ENCODE peak calls at places on chromosomes 2 and 18, in ten cellular contexts. E is HCT116, Q is transverse colon, N is GM12878, X is Panc1, K is GM23338, A is suprapubic skin, Y is stomach, U is HepG2, O is spleen. H is an unnamed sample.
A peak's percentile ranks its signal among the peaks of the same experiment; 100 is the strongest.

GRCh38 chr2:222797308-222797707 is 63.5 kb upstream of the ACSL3 start:
- DNase-seq in E (no peak), O (no peak), K (peak; percentile 60), U (peak; percentile 74), Y (no peak), A (no peak), Q (no peak), X (no peak), N (no peak), H (no peak)

GRCh38 chr2:176614049-176614448 is 344.8 kb downstream of the MTX2 start:
- DNase-seq in N (no peak), X (no peak), K (peak; percentile 15), U (no peak), Y (no peak), E (no peak), O (no peak), A (no peak), Q (no peak), H (no peak)

GRCh38 chr2:135662088-135662487 is 79.6 kb upstream of the UBXN4 start:
- DNase-seq in Q (no peak), O (no peak), A (no peak), N (no peak), K (no peak), E (no peak), X (no peak), Y (no peak), U (no peak), H (no peak)

GRCh38 chr2:238916875-238917590 is 69.1 kb downstream of the TWIST2 start:
- DNase-seq in N (no peak), U (no peak), A (peak; percentile 69), X (no peak), Q (no peak), K (no peak), O (peak; percentile 67), E (no peak), Y (no peak), H (no peak)

GRCh38 chr18:24656571-24656971 is 196.1 kb downstream of the HRH4 start:
- DNase-seq in N (no peak), A (no peak), E (no peak), Q (no peak), O (no peak), X (no peak), Y (no peak), U (no peak), K (no peak), H (no peak)

GRCh38 chr18:59509477-59510173 is 150.6 kb upstream of the LMAN1 start:
- DNase-seq in K (no peak), Q (peak; percentile 18), N (no peak), Y (no peak), O (no peak), X (no peak), E (no peak), U (no peak), A (no peak), H (no peak)

GRCh38 chr2:141595531-141595930 is 535.3 kb downstream of the LRP1B start:
- DNase-seq in N (no peak), Q (no peak), A (no peak), E (no peak), K (no peak), O (no peak), X (no peak), U (no peak), Y (no peak), H (no peak)

GRCh38 chr2:161422812-161423211 is 6.7 kb downstream of the TBR1 start:
- DNase-seq in U (no peak), O (no peak), N (no peak), E (no peak), Q (no peak), K (peak; percentile 31), Y (no peak), X (no peak), A (no peak), H (no peak)

GRCh38 chr2:226464380-226464779 is 335.2 kb downstream of the IRS1 start:
- DNase-seq in K (no peak), O (no peak), E (no peak), A (no peak), X (no peak), U (no peak), Q (no peak), Y (no peak), N (no peak), H (no peak)

GRCh38 chr18:55290898-55291297 is 297.1 kb downstream of the TCF4 start:
- DNase-seq in A (no peak), Q (no peak), O (no peak), Y (no peak), E (no peak), U (no peak), N (no peak), K (no peak), X (no peak), H (no peak)

GRCh38 chr2:196758474-196759377 is 40.8 kb downstream of the GTF3C3 start:
- DNase-seq in N (no peak), K (no peak), X (no peak), U (no peak), Y (no peak), E (no peak), O (no peak), A (no peak), Q (no peak), H (no peak)

GRCh38 chr2:70931376-70932000 is 4.2 kb upstream of the ATP6V1B1 start:
- DNase-seq in X (no peak), N (no peak), E (no peak), U (no peak), Y (no peak), O (no peak), Q (no peak), A (no peak), K (peak; percentile 56), H (no peak)

GRCh38 chr2:105384861-105385260 is 14.0 kb downstream of the FHL2 start:
- DNase-seq in U (no peak), A (no peak), K (no peak), X (no peak), N (no peak), E (no peak), O (no peak), Q (no peak), Y (no peak), H (no peak)

GRCh38 chr18:40867452-40867851 is 1087.6 kb upstream of the PIK3C3 start:
- DNase-seq in E (no peak), X (no peak), Y (no peak), A (no peak), O (no peak), K (no peak), Q (no peak), U (no peak), N (no peak), H (no peak)

GRCh38 chr2:159712929-159713575 is 746 bp downstream of the MARCHF7 start:
- DNase-seq in U (peak; percentile 9), E (no peak), O (no peak), K (peak; percentile 27), N (no peak), X (no peak), Q (no peak), A (no peak), Y (no peak), H (no peak)

GRCh38 chr2:228407821-228408220 is 226.3 kb upstream of the SPHKAP start:
- DNase-seq in Y (no peak), N (no peak), E (no peak), U (no peak), Q (no peak), O (no peak), X (no peak), K (no peak), A (no peak), H (no peak)
- TF ChIP-seq POLR2AphosphoS5 in Y (no peak), N (no peak), E (no peak), U (no peak), Q (no peak), O (no peak), X (no peak), K (no peak), A (no peak), H (no peak)

GRCh38 chr2:190440113-190440512 is 32.0 kb downstream of the MFSD6 start:
- DNase-seq in E (no peak), Y (no peak), Q (no peak), A (no peak), U (no peak), N (no peak), X (no peak), K (no peak), O (no peak), H (no peak)
- H3K4me1 ChIP-seq in E (no peaks in the 10 kb centered on the region), Y (peaks cover 58% of the 10 kb centered on the region), Q (peaks cover 8% of the 10 kb centered on the region), A (peaks cover 49% of the 10 kb centered on the region), U (peaks cover 20% of the 10 kb centered on the region), N (peaks cover 14% of the 10 kb centered on the region), X (no peaks in the 10 kb centered on the region), K (no peaks in the 10 kb centered on the region), O (peaks cover 51% of the 10 kb centered on the region), H (no peaks in the 10 kb centered on the region)

GRCh38 chr2:96760036-96760985 is at the start of gene CNNM4:
- DNase-seq in K (peak; percentile 97), E (peak; percentile 84), O (peak; percentile 99), U (peak; percentile 88), Q (peak; percentile 97), N (peak; percentile 61), Y (peak; percentile 97), A (peak; percentile 96), X (no peak), H (peak; percentile 96)

GRCh38 chr2:96757477-96757860 is 3.2 kb upstream of the CNNM4 start:
- DNase-seq in Q (no peak), U (no peak), N (no peak), X (no peak), K (no peak), Y (no peak), O (peak; percentile 66), E (no peak), A (no peak), H (no peak)

GRCh38 chr2:96756788-96757476 is 3.8 kb upstream of the CNNM4 start:
- DNase-seq in K (no peak), U (no peak), N (no peak), E (no peak), Y (no peak), O (peak; percentile 14), X (no peak), A (no peak), Q (no peak), H (no peak)

GRCh38 chr2:96759548-96759947 is 1.2 kb upstream of the CNNM4 start:
- DNase-seq in Y (no peak), O (peak; percentile 73), U (no peak), X (no peak), N (no peak), K (no peak), E (no peak), Q (peak; percentile 61), A (no peak), H (no peak)

GRCh38 chr2:96758987-96759386 is 1.7 kb upstream of the CNNM4 start:
- DNase-seq in K (no peak), N (no peak), X (no peak), O (peak; percentile 35), Y (no peak), E (no peak), U (no peak), A (no peak), Q (no peak), H (no peak)
- TF ChIP-seq POLR2AphosphoS5 in K (no peak), N (no peak), X (no peak), O (no peak), Y (no peak), E (no peak), U (no peak), A (no peak), Q (no peak), H (no peak)

GRCh38 chr2:55097462-55098410 is 47.5 kb upstream of the RTN4 start:
- DNase-seq in X (no peak), K (no peak), E (no peak), O (no peak), U (no peak), N (no peak), Y (no peak), Q (no peak), A (no peak), H (no peak)
- H3K4me1 ChIP-seq in X (peaks cover 17% of the 10 kb centered on the region), K (peaks cover 15% of the 10 kb centered on the region), E (peaks cover 26% of the 10 kb centered on the region), O (peaks cover 72% of the 10 kb centered on the region), U (peaks cover 17% of the 10 kb centered on the region), N (no peaks in the 10 kb centered on the region), Y (peaks cover 48% of the 10 kb centered on the region), Q (peaks cover 12% of the 10 kb centered on the region), A (peaks cover 33% of the 10 kb centered on the region), H (no peaks in the 10 kb centered on the region)

GRCh38 chr2:37083873-37084792 is at the start of the genes GPATCH11 and HEATR5B:
- DNase-seq in A (peak; percentile 95), K (peak; percentile 98), E (peak; percentile 95), X (peak; percentile 97), N (peak; percentile 95), O (peak; percentile 97), Q (peak; percentile 97), Y (peak; percentile 96), U (peak; percentile 98), H (peak; percentile 94)
- TF ChIP-seq POLR2AphosphoS5 in A (no peak), K (peak; percentile 84), E (peak; percentile 75), X (peak; percentile 73), N (peak; percentile 77), O (peak; percentile 91), Q (peak; percentile 72), Y (peak; percentile 69), U (peak; percentile 92), H (peak; percentile 59)

H was measured in breast epithelium.